ENCODE peak calls at places on chromosomes 13 and 19, in four cellular contexts. One of them, this sample, is unnamed.

GRCh38 chr19:40006273-40006691 is 9.4 kb downstream of the ZNF546 start:
- DNase-seq in H54: peak
- DNase-seq in prostate gland: no peak
- DNase-seq in heart left ventricle: no peak
- DNase-seq in this sample: no peak

GRCh38 chr19:5857203-5858081 is 6.2 kb upstream of the FUT3 start:
- DNase-seq in heart left ventricle: no peak
- DNase-seq in H54: no peak
- DNase-seq in prostate gland: peak
- DNase-seq in this sample: no peak

GRCh38 chr19:18289471-18290066 is 8.1 kb upstream of the JUND start:
- DNase-seq in H54: no peak
- DNase-seq in heart left ventricle: no peak
- DNase-seq in prostate gland: no peak
- DNase-seq in this sample: no peak

GRCh38 chr13:108789476-108789875 is 160.1 kb downstream of the MYO16 start:
- DNase-seq in H54: no peak
- DNase-seq in prostate gland: no peak
- DNase-seq in heart left ventricle: no peak
- DNase-seq in this sample: no peak

GRCh38 chr13:79392882-79393563 is 13.0 kb downstream of the RBM26 start:
- DNase-seq in heart left ventricle: no peak
- DNase-seq in H54: no peak
- DNase-seq in prostate gland: no peak
- DNase-seq in this sample: no peak

GRCh38 chr19:14439014-14439413 is 5.9 kb downstream of the PKN1 start:
- DNase-seq in prostate gland: no peak
- DNase-seq in H54: no peak
- DNase-seq in heart left ventricle: no peak
- DNase-seq in this sample: no peak

GRCh38 chr13:90201198-90201597 is 1146.3 kb upstream of the MIR17HG start:
- DNase-seq in heart left ventricle: no peak
- DNase-seq in H54: no peak
- DNase-seq in prostate gland: no peak
- DNase-seq in this sample: no peak

GRCh38 chr19:17107546-17108452 is 32.2 kb downstream of the MYO9B start:
- DNase-seq in H54: peak
- DNase-seq in heart left ventricle: peak
- DNase-seq in prostate gland: peak
- DNase-seq in this sample: no peak

GRCh38 chr13:76764429-76764828 is 121.8 kb downstream of the KCTD12 start:
- DNase-seq in prostate gland: no peak
- DNase-seq in H54: no peak
- DNase-seq in heart left ventricle: peak
- DNase-seq in this sample: no peak

DNA sequence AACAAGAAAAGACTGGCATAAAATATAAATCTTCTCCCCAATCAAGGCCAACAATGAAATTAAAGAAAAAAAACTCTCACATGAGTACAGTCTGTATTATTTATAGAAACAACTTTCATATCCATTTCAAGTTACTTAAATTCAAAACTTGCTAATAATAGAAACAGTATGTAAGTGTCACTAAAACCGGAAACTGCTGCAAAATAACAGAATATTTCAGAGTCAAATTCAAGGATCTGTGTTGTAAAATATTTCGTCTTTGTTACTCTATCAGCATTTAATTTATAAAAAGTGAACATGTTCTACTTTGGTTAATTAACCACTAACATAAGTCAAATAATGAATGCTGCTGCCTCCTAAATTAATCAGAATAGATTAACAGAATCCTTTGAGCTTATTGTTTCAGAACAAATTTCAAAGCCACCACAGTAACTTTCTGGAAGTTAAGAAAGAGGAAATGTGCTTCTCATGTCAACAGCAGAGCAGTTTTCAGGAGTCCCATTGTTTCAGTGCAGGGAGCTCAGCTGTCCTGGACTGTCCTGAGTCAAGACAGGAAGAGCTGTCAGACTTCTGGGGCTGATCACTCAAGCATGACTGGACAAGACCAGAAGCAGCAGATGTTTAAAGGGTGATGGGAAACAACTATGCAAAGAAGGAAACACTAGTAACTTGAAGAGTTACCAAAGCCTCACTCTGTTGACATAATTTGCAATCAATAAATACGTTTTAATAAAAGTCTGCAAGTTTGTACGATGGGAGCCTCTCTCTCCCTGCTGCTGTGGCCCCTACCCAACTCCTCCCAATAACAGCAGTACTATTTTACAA is 76.9 kb downstream of the FOXO1 start:
- DNase-seq in prostate gland: peak
- DNase-seq in heart left ventricle: no peak
- DNase-seq in H54: no peak
- DNase-seq in this sample: peak
- TF ChIP-seq POLR2A in prostate gland: no peak
- TF ChIP-seq POLR2A in heart left ventricle: no peak
- TF ChIP-seq POLR2A in H54: no peak
- TF ChIP-seq POLR2A in this sample: no peak

GRCh38 chr13:110799246-110800236 is 86.0 kb downstream of the ING1 start:
- DNase-seq in heart left ventricle: no peak
- DNase-seq in prostate gland: no peak
- DNase-seq in H54: no peak
- DNase-seq in this sample: no peak
- TF ChIP-seq POLR2A in heart left ventricle: no peak
- TF ChIP-seq POLR2A in prostate gland: no peak
- TF ChIP-seq POLR2A in H54: no peak
- TF ChIP-seq POLR2A in this sample: no peak

DNA sequence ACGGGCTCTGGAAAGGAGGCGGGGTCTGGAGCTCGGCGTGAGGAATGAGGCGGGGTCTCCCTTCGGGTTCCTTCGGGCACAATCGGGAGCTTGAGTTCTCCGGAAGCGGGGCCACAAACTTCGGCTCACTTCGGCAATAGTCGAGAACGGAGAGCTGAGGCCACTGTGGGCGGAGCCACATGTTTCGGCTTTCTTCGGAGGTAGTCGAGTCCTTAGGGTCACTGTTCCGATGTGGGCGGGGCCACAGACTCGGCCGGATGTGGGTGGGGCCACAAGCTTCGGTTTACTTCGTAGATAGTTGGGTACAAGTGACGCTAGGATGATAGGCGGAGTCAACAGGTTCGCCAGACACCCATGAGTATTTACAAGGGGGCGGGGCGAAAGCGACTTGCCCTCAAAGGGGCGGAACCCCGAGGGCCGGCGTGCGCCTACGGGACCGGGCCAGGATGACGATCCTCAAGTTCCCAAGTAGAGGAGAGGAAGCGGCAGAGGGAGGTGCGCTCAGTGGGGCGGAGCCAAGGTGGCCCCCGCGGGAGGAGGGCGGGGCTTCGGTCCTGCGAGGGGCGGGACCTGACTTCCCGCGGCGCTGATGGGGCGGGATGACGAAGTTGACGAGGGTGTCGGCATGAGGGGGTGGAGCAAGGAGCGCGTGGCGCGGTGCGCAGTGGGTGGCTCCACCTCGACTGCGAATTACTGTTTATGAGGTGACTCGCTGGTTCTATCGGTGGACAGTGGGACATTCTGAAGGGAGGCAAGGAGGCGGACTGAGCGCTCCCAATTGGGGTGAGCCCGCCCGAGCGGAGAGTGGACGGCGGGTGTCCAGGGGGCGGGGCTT is 505 bp upstream of the MBOAT7 start:
- DNase-seq in prostate gland: peak
- DNase-seq in heart left ventricle: peak
- DNase-seq in H54: peak
- DNase-seq in this sample: peak
- TF ChIP-seq POLR2A in prostate gland: no peak
- TF ChIP-seq POLR2A in heart left ventricle: no peak
- TF ChIP-seq POLR2A in H54: peak
- TF ChIP-seq POLR2A in this sample: peak

GRCh38 chr19:44356383-44357111 is at the start of gene ZNF112:
- DNase-seq in H54: peak
- DNase-seq in prostate gland: peak
- DNase-seq in heart left ventricle: peak
- DNase-seq in this sample: peak
- TF ChIP-seq POLR2A in H54: peak
- TF ChIP-seq POLR2A in prostate gland: no peak
- TF ChIP-seq POLR2A in heart left ventricle: no peak
- TF ChIP-seq POLR2A in this sample: no peak

GRCh38 chr19:37999309-38000213 is 92.6 kb downstream of the SIPA1L3 start:
- DNase-seq in heart left ventricle: peak
- DNase-seq in prostate gland: no peak
- DNase-seq in H54: peak
- DNase-seq in this sample: no peak
- TF ChIP-seq POLR2A in heart left ventricle: no peak
- TF ChIP-seq POLR2A in prostate gland: no peak
- TF ChIP-seq POLR2A in H54: no peak
- TF ChIP-seq POLR2A in this sample: no peak

GRCh38 chr19:10380311-10381102 is at the start of gene TYK2:
- DNase-seq in H54: peak
- DNase-seq in prostate gland: peak
- DNase-seq in heart left ventricle: peak
- DNase-seq in this sample: peak
- TF ChIP-seq POLR2A in H54: peak
- TF ChIP-seq POLR2A in prostate gland: peak
- TF ChIP-seq POLR2A in heart left ventricle: no peak
- TF ChIP-seq POLR2A in this sample: no peak

GRCh38 chr13:41615520-41615838 is 158.1 kb downstream of the RGCC start:
- DNase-seq in H54: no peak
- DNase-seq in prostate gland: no peak
- DNase-seq in heart left ventricle: no peak
- DNase-seq in this sample: no peak
- TF ChIP-seq POLR2A in H54: no peak
- TF ChIP-seq POLR2A in prostate gland: no peak
- TF ChIP-seq POLR2A in heart left ventricle: no peak
- TF ChIP-seq POLR2A in this sample: no peak

DNA sequence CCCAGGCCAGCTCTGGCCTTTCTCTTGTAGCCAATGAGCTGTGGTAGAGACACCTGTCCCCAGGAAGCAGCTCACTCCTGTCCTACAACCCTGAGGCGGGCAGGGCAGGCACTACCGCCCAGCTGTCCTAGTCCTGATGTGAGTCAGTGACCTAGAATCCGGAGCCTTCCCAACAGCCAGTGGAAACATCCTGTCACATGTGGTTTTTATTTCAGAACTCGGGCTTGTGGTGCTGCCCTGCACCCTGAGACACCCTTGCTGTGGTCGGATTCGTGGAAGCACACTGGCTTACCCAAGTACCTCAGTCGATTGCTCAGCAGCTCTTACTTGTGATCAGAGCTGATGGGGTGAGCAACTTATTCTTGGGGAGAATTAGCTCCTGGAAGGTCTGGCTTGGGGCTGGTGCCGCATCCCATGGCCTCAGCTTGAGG is 83.6 kb upstream of the ARHGEF7 start:
- DNase-seq in H54: peak
- DNase-seq in prostate gland: no peak
- DNase-seq in heart left ventricle: no peak
- DNase-seq in this sample: no peak
- TF ChIP-seq POLR2A in H54: no peak
- TF ChIP-seq POLR2A in prostate gland: no peak
- TF ChIP-seq POLR2A in heart left ventricle: no peak
- TF ChIP-seq POLR2A in this sample: no peak

GRCh38 chr13:48728876-48729275 is 75.1 kb downstream of the CYSLTR2 start:
- DNase-seq in heart left ventricle: no peak
- DNase-seq in prostate gland: no peak
- DNase-seq in H54: no peak
- DNase-seq in this sample: no peak

GRCh38 chr13:48726711-48727110 is 73.0 kb downstream of the CYSLTR2 start:
- DNase-seq in heart left ventricle: no peak
- DNase-seq in prostate gland: no peak
- DNase-seq in H54: no peak
- DNase-seq in this sample: no peak

GRCh38 chr13:48728226-48728625 is 74.5 kb downstream of the CYSLTR2 start:
- DNase-seq in H54: no peak
- DNase-seq in prostate gland: no peak
- DNase-seq in heart left ventricle: no peak
- DNase-seq in this sample: no peak

GRCh38 chr13:48727252-48728011 is 73.7 kb downstream of the CYSLTR2 start:
- DNase-seq in prostate gland: no peak
- DNase-seq in heart left ventricle: no peak
- DNase-seq in H54: no peak
- DNase-seq in this sample: no peak

GRCh38 chr13:48723168-48723567 is 69.4 kb downstream of the CYSLTR2 start:
- DNase-seq in prostate gland: no peak
- DNase-seq in H54: no peak
- DNase-seq in heart left ventricle: no peak
- DNase-seq in this sample: no peak
- TF ChIP-seq POLR2A in prostate gland: no peak
- TF ChIP-seq POLR2A in H54: no peak
- TF ChIP-seq POLR2A in heart left ventricle: no peak
- TF ChIP-seq POLR2A in this sample: no peak